ENCODE peak calls at places on chromosome 19, in seven cellular contexts. W is ascending aorta, S is A673, T is left lung, O is endodermal cell, M is IMR-90, N is GM23338. P is an unnamed sample.

GRCh38 chr19:31629936-31630335 is 280.7 kb upstream of the TSHZ3 start:
- DNase-seq in O (no peak), N (no peak), S (no peak), M (no peak), T (no peak), W (no peak), P (peak)

GRCh38 chr19:16885166-16885565 is 3.6 kb upstream of the F2RL3 start:
- DNase-seq in N (no peak), W (no peak), T (no peak), S (no peak), O (no peak), M (no peak), P (no peak)

GRCh38 chr19:4051175-4052101 is 15.3 kb downstream of the ZBTB7A start:
- DNase-seq in O (no peak), N (no peak), T (peak), W (no peak), S (no peak), M (peak), P (no peak)

GRCh38 chr19:6967962-6968361 is 53.3 kb downstream of the MBD3L2B start:
- DNase-seq in W (no peak), O (no peak), N (no peak), S (no peak), M (no peak), T (no peak), P (no peak)

GRCh38 chr19:5963855-5964254 is 14.1 kb downstream of the RANBP3 start:
- DNase-seq in W (no peak), T (no peak), N (no peak), M (no peak), O (no peak), S (no peak), P (no peak)

GRCh38 chr19:6801397-6802086 is 29.0 kb downstream of the VAV1 start:
- DNase-seq in T (peak), S (peak), M (no peak), N (peak), O (peak), W (peak), P (no peak)

GRCh38 chr19:3963458-3964255 is 7.2 kb downstream of the DAPK3 start:
- DNase-seq in N (no peak), M (no peak), W (no peak), T (no peak), O (no peak), S (no peak), P (no peak)

GRCh38 chr19:41886761-41887710 is 4.1 kb downstream of the ARHGEF1 start:
- DNase-seq in M (no peak), T (no peak), W (no peak), N (peak), S (peak), O (no peak), P (no peak)

GRCh38 chr19:45153339-45154063 is 7.3 kb downstream of the NKPD1 start:
- DNase-seq in W (no peak), S (peak), N (peak), O (peak), T (no peak), M (peak), P (no peak)

GRCh38 chr19:40681039-40681438 is 9.4 kb downstream of the NUMBL start:
- DNase-seq in O (no peak), S (no peak), W (no peak), N (no peak), M (no peak), T (no peak), P (no peak)

GRCh38 chr19:40571005-40571318 is 5.7 kb upstream of the SHKBP1 start:
- DNase-seq in M (no peak), S (no peak), O (no peak), N (no peak), W (no peak), T (no peak), P (no peak)

GRCh38 chr19:46289724-46290619 is 6.9 kb upstream of the HIF3A start:
- DNase-seq in M (no peak), T (no peak), O (no peak), S (no peak), N (no peak), W (no peak), P (no peak)
- H3K27ac ChIP-seq in M (no peak), T (no peak), O (no peak), S (no peak), N (no peak), W (no peak), P (peak)

DNA sequence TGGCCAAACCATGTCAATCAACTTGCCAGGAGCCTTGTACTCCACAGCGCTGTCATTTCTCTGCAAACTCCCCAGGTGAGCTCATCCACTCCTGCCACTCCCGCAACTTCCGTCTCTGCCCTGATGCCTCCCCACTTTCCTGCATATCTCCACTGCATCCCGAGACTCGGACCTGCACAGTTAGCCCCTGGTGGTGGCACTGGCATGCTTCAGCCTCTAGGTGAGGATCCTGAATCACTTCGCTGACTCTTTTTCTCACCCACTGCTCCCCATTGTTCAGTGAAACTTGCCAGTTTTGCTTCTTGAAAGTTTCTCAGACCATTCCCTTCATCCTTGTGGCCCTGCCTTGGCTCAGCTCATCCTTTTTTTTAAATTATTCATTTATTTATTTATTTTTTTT is 3.4 kb upstream of the CTU1 start:
- DNase-seq in M (no peak), O (peak), T (no peak), W (no peak), S (no peak), N (peak), P (no peak)
- TF ChIP-seq CTCF in M (no peak), O (peak), T (no peak), W (no peak), S (peak), N (peak), P (no peak)

GRCh38 chr19:47696635-47697034 is 16.6 kb upstream of the EHD2 start:
- DNase-seq in M (no peak), N (no peak), T (no peak), W (no peak), O (no peak), S (no peak), P (no peak)
- H3K27ac ChIP-seq in M (no peak), N (no peak), T (no peak), W (no peak), O (no peak), S (no peak), P (no peak)

DNA sequence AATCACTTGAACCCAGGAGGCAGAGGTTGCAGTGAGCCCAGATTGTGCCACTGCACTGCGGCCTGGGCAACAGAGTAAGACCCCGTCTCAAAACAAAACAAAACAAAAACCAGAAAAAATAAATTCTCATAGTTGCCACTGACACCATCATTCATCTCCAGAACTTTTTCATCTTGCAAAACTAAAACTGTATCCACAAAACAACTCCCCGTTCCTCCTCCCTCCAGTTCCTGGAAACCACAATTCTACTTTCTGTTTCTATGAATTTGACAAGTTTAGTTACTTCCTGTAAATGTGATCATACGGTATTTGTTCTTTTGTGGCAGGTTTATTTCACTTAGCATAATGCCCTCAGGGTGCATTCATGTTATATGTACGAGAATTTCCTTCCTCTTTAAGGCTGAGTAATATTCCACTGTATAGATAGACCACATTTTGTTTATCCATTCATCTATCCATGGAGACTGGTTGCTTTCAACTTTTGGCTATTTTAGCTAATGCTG is 13.2 kb upstream of the ADGRE5 start:
- DNase-seq in T (no peak), N (no peak), O (no peak), S (no peak), M (no peak), W (no peak), P (no peak)
- TF ChIP-seq CTCF in T (no peak), N (no peak), O (no peak), S (no peak), M (no peak), W (no peak), P (no peak)

DNA sequence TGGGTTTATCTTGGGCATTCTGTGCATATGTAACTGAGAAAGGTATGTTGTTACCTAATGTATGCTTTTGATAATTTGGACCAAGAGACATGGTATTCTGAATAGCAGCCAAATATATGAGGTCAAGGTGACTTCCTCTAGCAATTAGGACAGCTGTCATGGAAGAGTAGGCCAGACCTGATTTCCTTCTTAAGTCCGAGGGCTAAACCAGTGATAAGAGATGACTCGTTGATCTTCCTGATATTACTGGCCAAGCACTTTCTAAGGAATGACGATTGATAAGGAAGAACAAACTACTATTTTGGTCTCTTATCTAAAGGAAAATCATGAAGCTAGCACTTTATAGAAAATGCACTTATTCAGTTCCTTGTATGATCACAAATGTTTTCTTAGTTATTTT is 42.7 kb downstream of the ARHGAP35 start:
- DNase-seq in O (no peak), S (no peak), M (no peak), T (no peak), N (no peak), W (no peak), P (no peak)
- H3K27ac ChIP-seq in O (peak), S (peak), M (no peak), T (peak), N (peak), W (no peak), P (no peak)

GRCh38 chr19:1901940-1902404 is 3.2 kb upstream of the ADAT3 start:
- DNase-seq in S (no peak), T (peak), N (no peak), O (no peak), W (peak), M (no peak), P (no peak)
- TF ChIP-seq CTCF in S (no peak), T (no peak), N (no peak), O (no peak), W (no peak), M (no peak), P (no peak)

DNA sequence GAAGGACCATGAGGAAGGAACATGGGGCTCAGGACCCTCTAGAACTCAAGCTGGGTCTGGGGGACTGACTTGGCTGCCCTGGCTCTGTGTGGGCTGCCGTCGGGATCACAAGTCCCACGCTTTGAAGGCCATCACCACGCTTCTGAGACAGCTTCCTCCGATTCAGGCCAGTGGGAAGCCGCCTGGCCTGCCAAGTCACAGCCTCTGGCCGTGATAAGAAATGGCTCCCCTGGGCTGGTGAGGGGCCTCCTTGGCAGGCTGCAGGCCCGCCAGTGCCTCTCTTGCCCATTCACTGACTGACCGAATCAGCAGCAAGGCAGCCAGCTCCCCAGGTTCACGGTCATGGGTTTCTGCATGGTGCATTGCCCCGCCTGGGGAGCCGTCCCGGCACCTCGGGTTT is 48.8 kb downstream of the COMP start:
- DNase-seq in M (no peak), W (no peak), N (no peak), O (no peak), S (no peak), T (no peak), P (no peak)
- H3K27ac ChIP-seq in M (no peak), W (no peak), N (no peak), O (no peak), S (no peak), T (no peak), P (no peak)

P was measured in coronary artery.